ENCODE peak calls at places on chromosomes 12 and 14, in six cellular contexts. Z is A673, G is brain microvascular endothelial cell, K is cardiac muscle cell, O is lower leg skin, X is GM12878. N is an unnamed sample.

GRCh38 chr14:61766136-61766535 is 3.9 kb downstream of the SNAPC1 start:
- DNase-seq in O (no peak), X (no peak), Z (no peak), G (no peak), K (no peak), N (no peak)

GRCh38 chr14:102516531-102517411 is 7.2 kb upstream of the ANKRD9 start:
- DNase-seq in Z (peak; percentile 47), X (no peak), K (peak; percentile 79), G (no peak), O (peak; percentile 90), N (no peak)

GRCh38 chr12:27511031-27511722 is 12.8 kb upstream of the PPFIBP1 start:
- DNase-seq in X (no peak), Z (no peak), O (no peak), K (no peak), G (no peak), N (no peak)

GRCh38 chr12:102429755-102430154 is 50.6 kb downstream of the IGF1 start:
- DNase-seq in O (peak; percentile 85), Z (no peak), X (no peak), G (no peak), K (no peak), N (no peak)

GRCh38 chr12:130335517-130336392 is 1.9 kb upstream of the PIWIL1 start:
- DNase-seq in Z (peak; percentile 68), K (peak; percentile 71), O (no peak), G (peak; percentile 55), X (peak; percentile 3), N (peak; percentile 5)

GRCh38 chr14:99961826-99962518 is 103.2 kb upstream of the EVL start:
- DNase-seq in Z (no peak), O (peak; percentile 52), G (no peak), X (no peak), K (no peak), N (no peak)

GRCh38 chr14:90495357-90496276 is 98.8 kb downstream of the CALM1 start:
- DNase-seq in Z (peak; percentile 79), X (no peak), K (peak; percentile 94), O (peak; percentile 70), G (peak; percentile 66), N (no peak)

GRCh38 chr14:60777856-60778578 is 43.5 kb downstream of the MNAT1 start:
- DNase-seq in X (no peak), Z (no peak), G (peak; percentile 88), K (no peak), O (no peak), N (no peak)

GRCh38 chr14:61322011-61322798 is 826 bp downstream of the PRKCH start:
- DNase-seq in K (peak; percentile 12), O (peak; percentile 94), G (no peak), Z (no peak), X (no peak), N (no peak)

GRCh38 chr12:106598003-106598402 is 15.2 kb downstream of the RFX4 start:
- DNase-seq in K (no peak), X (no peak), G (no peak), O (no peak), Z (no peak), N (no peak)

GRCh38 chr12:56947633-56948535 is 9.5 kb downstream of the RDH16 start:
- DNase-seq in O (no peak), G (no peak), Z (no peak), K (no peak), X (no peak), N (no peak)

GRCh38 chr14:51070732-51071131 is 24.2 kb downstream of the TRIM9 start:
- DNase-seq in G (no peak), Z (no peak), K (no peak), X (no peak), O (no peak), N (no peak)

GRCh38 chr12:68080577-68080976 is 79.0 kb downstream of the IFNG start:
- DNase-seq in K (no peak), Z (no peak), O (no peak), X (no peak), G (no peak), N (no peak)

GRCh38 chr14:104425763-104426691 is 153.5 kb upstream of the C14orf180 start:
- DNase-seq in K (no peak), Z (no peak), O (peak; percentile 59), G (no peak), X (no peak), N (no peak)

GRCh38 chr14:96088911-96089310 is 49.7 kb downstream of the C14orf132 start:
- DNase-seq in K (no peak), X (no peak), O (peak; percentile 20), G (no peak), Z (no peak), N (no peak)

GRCh38 chr12:89980236-89980635 is 271.6 kb upstream of the ATP2B1 start:
- DNase-seq in Z (peak; percentile 73), G (no peak), K (no peak), O (no peak), X (no peak), N (no peak)

GRCh38 chr12:118061876-118062791 is 1.2 kb upstream of the WSB2 start:
- DNase-seq in X (no peak), G (no peak), K (peak; percentile 47), Z (peak; percentile 67), O (peak; percentile 88), N (no peak)

GRCh38 chr14:88551936-88552565 is 2.8 kb downstream of the PTPN21 start:
- DNase-seq in Z (peak; percentile 45), K (no peak), O (no peak), G (no peak), X (no peak), N (no peak)

GRCh38 chr14:103628221-103628683 is 759 bp upstream of the KLC1 start:
- DNase-seq in O (peak; percentile 95), G (peak; percentile 43), Z (no peak), K (peak; percentile 52), X (no peak), N (no peak)

GRCh38 chr12:1634590-1635191 is 5.7 kb downstream of the WNT5B start:
- DNase-seq in G (peak; percentile 53), O (peak; percentile 92), X (no peak), K (peak; percentile 74), Z (peak; percentile 89), N (no peak)

GRCh38 chr14:102442241-102443211 is 67.0 kb downstream of the ANKRD9 start:
- DNase-seq in O (no peak), K (no peak), X (no peak), Z (no peak), G (no peak), N (no peak)

GRCh38 chr14:102776761-102777710 is at the start of gene TRAF3:
- DNase-seq in G (peak; percentile 40), X (no peak), O (no peak), K (peak; percentile 76), Z (peak; percentile 73), N (no peak)

GRCh38 chr12:30756074-30756473 is 1.3 kb upstream of the CAPRIN2 start:
- DNase-seq in O (peak; percentile 81), Z (no peak), K (no peak), X (no peak), G (no peak), N (no peak)

GRCh38 chr12:105275997-105276760 is 40.2 kb upstream of the APPL2 start:
- DNase-seq in X (no peak), O (no peak), Z (no peak), K (no peak), G (no peak), N (no peak)

GRCh38 chr12:105280966-105281693 is 45.2 kb upstream of the APPL2 start:
- DNase-seq in K (no peak), O (no peak), G (no peak), Z (peak; percentile 11), X (no peak), N (no peak)

GRCh38 chr12:105279460-105280056 is 43.6 kb upstream of the APPL2 start:
- DNase-seq in G (peak; percentile 21), Z (peak; percentile 62), K (peak; percentile 45), X (no peak), O (no peak), N (peak; percentile 29)

GRCh38 chr12:105281694-105282049 is 45.7 kb upstream of the APPL2 start:
- DNase-seq in X (no peak), K (no peak), G (no peak), O (no peak), Z (no peak), N (no peak)

GRCh38 chr12:105278043-105278697 is 42.2 kb upstream of the APPL2 start:
- DNase-seq in G (peak; percentile 31), Z (no peak), O (no peak), X (no peak), K (no peak), N (no peak)
- H3K4me3 ChIP-seq in G (no peak overlapping the region), Z (no peak overlapping the region), O (no peak overlapping the region), X (no peak overlapping the region), K (no peak overlapping the region), N (no peak overlapping the region)

GRCh38 chr12:20426956-20427355 is 58.6 kb downstream of the PDE3A start:
- DNase-seq in K (no peak), Z (no peak), X (no peak), O (no peak), G (no peak), N (no peak)

GRCh38 chr12:20426191-20426590 is 57.9 kb downstream of the PDE3A start:
- DNase-seq in K (no peak), X (no peak), Z (no peak), G (no peak), O (no peak), N (no peak)

GRCh38 chr12:20420557-20420956 is 52.2 kb downstream of the PDE3A start:
- DNase-seq in Z (no peak), X (no peak), G (no peak), O (no peak), K (no peak), N (no peak)

GRCh38 chr12:20421338-20421890 is 53.1 kb downstream of the PDE3A start:
- DNase-seq in X (no peak), O (no peak), G (no peak), Z (no peak), K (peak; percentile 36), N (no peak)

GRCh38 chr12:20423557-20423956 is 55.2 kb downstream of the PDE3A start:
- DNase-seq in X (no peak), O (no peak), G (no peak), K (peak; percentile 17), Z (no peak), N (no peak)
- TF ChIP-seq CTCF in X (no peak), O (no peak), G (peak; percentile 19), K (no peak), Z (no peak), N (no peak)

GRCh38 chr12:47851303-47851952 is 31.7 kb upstream of the HDAC7 start:
- DNase-seq in G (no peak), K (no peak), X (no peak), Z (no peak), O (no peak), N (no peak)
- H3K4me3 ChIP-seq in G (no peak overlapping the region), K (no peak overlapping the region), X (no peak overlapping the region), Z (no peak overlapping the region), O (no peak overlapping the region), N (no peak overlapping the region)

DNA sequence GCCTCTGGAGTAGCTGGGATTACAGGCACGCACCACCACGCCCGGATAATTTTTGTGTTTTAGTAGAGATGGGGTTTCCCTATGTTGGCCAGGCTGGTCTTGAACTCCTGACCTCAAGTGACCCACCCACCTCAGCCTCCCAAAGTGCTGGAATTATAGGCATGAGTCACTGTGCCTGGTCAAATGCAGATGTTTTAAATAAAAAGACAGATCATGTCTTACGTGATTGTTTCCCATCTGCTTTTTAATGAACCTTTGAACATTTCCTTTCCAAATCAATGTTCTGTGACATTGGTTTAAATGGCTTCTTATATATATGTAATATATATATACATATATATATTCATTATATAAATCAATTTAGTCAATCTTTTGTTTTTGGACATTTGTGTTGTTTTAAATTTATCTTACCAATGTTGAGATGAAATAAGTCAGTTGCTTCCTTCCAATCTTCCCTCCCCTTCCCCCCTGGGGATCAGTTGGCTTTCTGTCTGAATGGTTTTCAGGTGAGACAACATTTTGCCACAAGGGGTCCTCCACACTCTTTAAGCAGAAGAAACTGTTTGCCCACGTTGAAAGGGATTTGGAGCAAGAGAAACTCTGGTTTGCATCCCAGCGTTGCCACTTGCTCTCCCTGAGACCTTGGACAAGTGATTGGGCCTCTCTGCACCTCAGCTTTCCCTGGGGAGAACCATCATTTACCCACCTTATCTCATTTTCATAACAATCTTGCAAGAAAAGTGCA is 47.6 kb upstream of the RBM19 start:
- DNase-seq in X (no peak), O (no peak), K (peak; percentile 85), G (no peak), Z (peak; percentile 37), N (no peak)
- TF ChIP-seq CTCF in X (peak; percentile 19), O (no peak), K (peak; percentile 27), G (no peak), Z (peak; percentile 36), N (peak; percentile 20)